ENCODE peak calls at places on chromosomes 3 and 15, in seven cellular contexts. Y is GM04503; S is stimulated activated CD4-positive, alpha-beta T cell treated with anti-CD3 and anti-CD28 coated beads, Interleukin-2, amount 100 ng/mL, for 48 hours; K is lung; M is left lung; D is nephron progenitor cell; B is glomerular endothelial cell. H is an unnamed sample.

GRCh38 chr15:91252756-91253155 is 152.7 kb downstream of the SV2B start:
- DNase-seq in D (no peak), S (no peak), M (no peak), K (no peak), B (no peak), Y (no peak), H (no peak)

GRCh38 chr15:35533130-35534110 is 12.5 kb downstream of the DPH6 start:
- DNase-seq in B (no peak), D (no peak), M (no peak), K (no peak), Y (peak), S (no peak), H (no peak)

GRCh38 chr3:48423883-48424695 is 5.8 kb downstream of the PLXNB1 start:
- DNase-seq in D (no peak), Y (no peak), M (peak), K (no peak), B (no peak), S (no peak), H (no peak)

GRCh38 chr3:30786360-30786759 is 108.1 kb downstream of the GADL1 start:
- DNase-seq in D (no peak), S (no peak), K (no peak), B (no peak), Y (no peak), M (no peak), H (no peak)

GRCh38 chr3:37054370-37054769 is 61.1 kb downstream of the MLH1 start:
- DNase-seq in S (no peak), B (no peak), D (no peak), K (no peak), M (no peak), Y (peak), H (no peak)

GRCh38 chr3:183073839-183074615 is 25.3 kb downstream of the MCCC1 start:
- DNase-seq in D (no peak), B (no peak), S (no peak), K (no peak), M (no peak), Y (no peak), H (no peak)

GRCh38 chr3:147412491-147412916 is 3.3 kb downstream of the ZIC1 start:
- DNase-seq in B (no peak), D (no peak), S (no peak), K (no peak), M (no peak), Y (no peak), H (no peak)

GRCh38 chr15:45795487-45796069 is 160.7 kb downstream of the SQOR start:
- DNase-seq in K (peak), S (no peak), B (peak), M (no peak), Y (peak), D (peak), H (no peak)

GRCh38 chr15:39315200-39315599 is 265.7 kb upstream of the THBS1 start:
- DNase-seq in K (no peak), M (no peak), B (no peak), D (no peak), Y (no peak), S (no peak), H (no peak)

GRCh38 chr3:155241559-155241958 is 51.9 kb downstream of the STRIT1 start:
- DNase-seq in K (no peak), M (no peak), D (no peak), B (no peak), S (no peak), Y (peak), H (no peak)

GRCh38 chr15:51634591-51635198 is 12.1 kb upstream of the DMXL2 start:
- DNase-seq in K (no peak), M (no peak), Y (no peak), D (no peak), B (no peak), S (no peak), H (no peak)

GRCh38 chr3:28949580-28949979 is 331.3 kb upstream of the RBMS3 start:
- DNase-seq in D (no peak), K (no peak), M (no peak), S (no peak), B (no peak), Y (no peak), H (no peak)

GRCh38 chr3:69324362-69325025 is 61.4 kb downstream of the FRMD4B start:
- DNase-seq in M (no peak), K (no peak), S (no peak), Y (no peak), B (no peak), D (no peak), H (no peak)

GRCh38 chr15:50227076-50227475 is 38.5 kb downstream of the HDC start:
- DNase-seq in K (no peak), M (no peak), B (no peak), D (no peak), Y (peak), S (no peak), H (no peak)

GRCh38 chr15:24856397-24857093 is 98.2 kb upstream of the SNRPN start:
- DNase-seq in B (no peak), Y (no peak), K (no peak), D (peak), S (no peak), M (no peak), H (no peak)

GRCh38 chr15:36008719-36009118 is 462.8 kb upstream of the DPH6 start:
- DNase-seq in M (no peak), D (no peak), S (no peak), K (no peak), Y (no peak), B (no peak), H (no peak)

GRCh38 chr15:66214236-66214635 is 39.3 kb downstream of the MEGF11 start:
- DNase-seq in S (no peak), D (no peak), K (no peak), M (no peak), B (no peak), Y (no peak), H (no peak)

GRCh38 chr15:85825719-85826118 is 31.0 kb upstream of the KLHL25 start:
- DNase-seq in M (no peak), B (no peak), S (no peak), K (no peak), D (no peak), Y (no peak), H (no peak)

GRCh38 chr15:84725001-84725491 is 9.1 kb upstream of the SEC11A start:
- DNase-seq in S (no peak), B (no peak), M (no peak), Y (no peak), K (no peak), D (no peak), H (no peak)

H was measured in ureter.